ENCODE peak calls at places on chromosomes 16 and 17, in eight cellular contexts. T is upper lobe of left lung, S is HFFc6, Z is A549, F is Calu3, C is choroid plexus epithelial cell, G is tibial nerve, Y is thoracic aorta. I is an unnamed sample.

GRCh38 chr16:53045554-53046250 is 7.0 kb downstream of the CHD9NB start:
- DNase-seq in T (no peak), S (no peak), Z (no peak), F (peak), C (no peak), G (no peak), Y (no peak), I (no peak)

GRCh38 chr17:63150994-63151464 is 185.0 kb downstream of the TANC2 start:
- DNase-seq in T (no peak), S (peak), Z (no peak), F (no peak), C (peak), G (no peak), Y (no peak), I (no peak)

GRCh38 chr16:87930456-87930855 is 5.9 kb downstream of the CA5A start:
- DNase-seq in T (no peak), S (no peak), Z (no peak), F (peak), C (peak), G (no peak), Y (no peak), I (no peak)

GRCh38 chr17:9765302-9765701 is 26.1 kb downstream of the DHRS7C start:
- DNase-seq in T (no peak), S (no peak), Z (no peak), F (no peak), C (no peak), G (no peak), Y (no peak), I (no peak)

GRCh38 chr16:85399583-85400284 is 213.4 kb upstream of the GSE1 start:
- DNase-seq in T (peak), S (no peak), Z (no peak), F (no peak), C (no peak), G (no peak), Y (no peak), I (no peak)

GRCh38 chr16:50038756-50039529 is 13.9 kb downstream of the CNEP1R1 start:
- DNase-seq in T (no peak), S (no peak), Z (no peak), F (no peak), C (no peak), G (no peak), Y (no peak), I (no peak)

GRCh38 chr16:30844671-30845449 is 49.0 kb downstream of the BCL7C start:
- DNase-seq in T (no peak), S (peak), Z (peak), F (peak), C (peak), G (peak), Y (peak), I (peak)

GRCh38 chr17:58312021-58312630 is 16.5 kb downstream of the TSPOAP1 start:
- DNase-seq in T (peak), S (no peak), Z (no peak), F (no peak), C (no peak), G (no peak), Y (no peak), I (peak)

GRCh38 chr17:33049781-33050414 is 58.3 kb downstream of the SPACA3 start:
- DNase-seq in T (no peak), S (peak), Z (peak), F (peak), C (peak), G (no peak), Y (no peak), I (peak)

GRCh38 chr17:49869038-49869374 is 21.1 kb upstream of the TAC4 start:
- DNase-seq in T (no peak), S (no peak), Z (no peak), F (no peak), C (no peak), G (no peak), Y (no peak), I (no peak)

GRCh38 chr16:9929313-9929712 is 252.9 kb downstream of the GRIN2A start:
- DNase-seq in T (no peak), S (no peak), Z (no peak), F (no peak), C (no peak), G (no peak), Y (no peak), I (no peak)

GRCh38 chr17:75144816-75145511 is 9.3 kb downstream of the JPT1 start:
- DNase-seq in T (no peak), S (no peak), Z (no peak), F (no peak), C (no peak), G (no peak), Y (no peak), I (no peak)

GRCh38 chr16:89505204-89506112 is 2.7 kb upstream of the SPG7 start:
- DNase-seq in T (no peak), S (peak), Z (peak), F (peak), C (peak), G (peak), Y (peak), I (peak)

GRCh38 chr17:73401911-73402310 is 90.1 kb upstream of the CDC42EP4 start:
- DNase-seq in T (no peak), S (no peak), Z (no peak), F (no peak), C (peak), G (no peak), Y (no peak), I (no peak)

GRCh38 chr16:81645303-81645702 is 133.8 kb upstream of the PLCG2 start:
- DNase-seq in T (peak), S (peak), Z (no peak), F (no peak), C (peak), G (no peak), Y (no peak), I (no peak)

GRCh38 chr17:6386041-6386630 is 48.8 kb downstream of the AIPL1 start:
- DNase-seq in T (no peak), S (no peak), Z (no peak), F (no peak), C (no peak), G (no peak), Y (no peak), I (no peak)

GRCh38 chr17:47315451-47316266 is 8.1 kb upstream of the EFCAB13 start:
- DNase-seq in T (no peak), S (peak), Z (peak), F (peak), C (peak), G (no peak), Y (no peak), I (no peak)

GRCh38 chr17:82838386-82839063 is 1.3 kb downstream of the ZNF750 start:
- DNase-seq in T (no peak), S (peak), Z (no peak), F (peak), C (peak), G (no peak), Y (no peak), I (no peak)

GRCh38 chr17:68390888-68391545 is 66.3 kb downstream of the WIPI1 start:
- DNase-seq in T (no peak), S (no peak), Z (no peak), F (no peak), C (no peak), G (no peak), Y (no peak), I (no peak)

GRCh38 chr17:82303944-82304808 is 13.2 kb downstream of the CD7 start:
- DNase-seq in T (peak), S (no peak), Z (no peak), F (no peak), C (no peak), G (no peak), Y (no peak), I (no peak)

DNA sequence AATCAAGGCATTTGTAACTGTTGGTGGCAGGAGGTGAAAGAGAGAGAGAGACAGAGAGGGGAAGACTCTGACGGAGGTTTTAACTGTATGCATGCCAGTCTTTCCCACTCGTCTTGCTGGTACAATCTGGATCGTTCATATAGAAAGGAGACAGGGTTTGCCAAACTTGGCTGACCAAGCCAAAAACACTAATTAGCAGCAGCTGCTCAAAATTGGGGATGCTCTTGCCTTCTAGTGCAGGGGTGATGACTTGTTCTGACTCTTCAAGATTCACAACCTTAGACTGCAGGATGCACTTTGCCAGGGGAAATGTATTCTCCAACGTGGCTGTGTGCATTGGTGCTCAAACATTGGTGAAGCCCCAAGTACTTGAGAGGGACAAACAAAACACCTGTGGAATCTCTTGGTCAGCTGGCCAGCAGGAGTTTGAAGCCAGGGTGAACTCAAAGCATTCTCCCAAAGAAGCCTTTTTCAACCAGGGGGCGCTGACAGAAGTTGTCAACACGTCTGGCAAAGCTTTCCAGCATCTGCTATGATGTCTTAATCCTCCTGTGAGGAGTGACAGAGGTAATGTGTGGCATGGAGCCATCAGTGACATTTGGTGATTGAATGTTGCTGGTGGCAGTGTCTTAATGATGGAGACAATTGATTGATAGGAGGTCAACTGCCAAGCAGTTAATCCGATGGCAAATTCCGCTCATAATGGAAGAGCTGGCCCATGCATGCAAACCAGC is 257.8 kb upstream of the HSBP1 start:
- DNase-seq in T (no peak), S (no peak), Z (no peak), F (no peak), C (no peak), G (no peak), Y (no peak), I (no peak)
- TF ChIP-seq CTCF in T (no peak), S (no peak), Z (no peak), F (no peak), C (no peak), G (no peak), Y (no peak), I (no peak)

GRCh38 chr17:36535669-36536081 is 888 bp downstream of the PIGW start:
- DNase-seq in T (no peak), S (no peak), Z (no peak), F (no peak), C (no peak), G (no peak), Y (no peak), I (no peak)

GRCh38 chr17:36534117-36534880 is at the start of gene MYO19:
- DNase-seq in T (peak), S (peak), Z (peak), F (peak), C (peak), G (peak), Y (no peak), I (peak)

GRCh38 chr17:36532435-36532975 is 2.2 kb downstream of the MYO19 start:
- DNase-seq in T (no peak), S (no peak), Z (no peak), F (no peak), C (no peak), G (no peak), Y (no peak), I (no peak)

GRCh38 chr17:36529121-36529520 is 5.5 kb downstream of the MYO19 start:
- DNase-seq in T (no peak), S (peak), Z (no peak), F (no peak), C (peak), G (no peak), Y (no peak), I (no peak)

GRCh38 chr17:36534881-36535668 is at the start of gene PIGW:
- DNase-seq in T (peak), S (peak), Z (peak), F (peak), C (peak), G (peak), Y (peak), I (peak)
- TF ChIP-seq CTCF in T (no peak), S (peak), Z (no peak), F (peak), C (peak), G (peak), Y (no peak), I (no peak)

GRCh38 chr16:3383045-3383448 is 17.8 kb downstream of the ZSCAN32 start:
- DNase-seq in T (no peak), S (no peak), Z (no peak), F (no peak), C (no peak), G (no peak), Y (no peak), I (no peak)
- TF ChIP-seq CTCF in T (no peak), S (no peak), Z (no peak), F (no peak), C (no peak), G (no peak), Y (no peak), I (no peak)

GRCh38 chr16:2015947-2016208 is 3.7 kb upstream of the NPW start:
- DNase-seq in T (no peak), S (no peak), Z (no peak), F (no peak), C (no peak), G (no peak), Y (no peak), I (no peak)

GRCh38 chr16:2015117-2015946 is 4.3 kb upstream of the NPW start:
- DNase-seq in T (peak), S (no peak), Z (no peak), F (peak), C (no peak), G (no peak), Y (no peak), I (no peak)

GRCh38 chr16:2019500-2019899 is at the start of gene NPW:
- DNase-seq in T (no peak), S (no peak), Z (no peak), F (peak), C (no peak), G (no peak), Y (no peak), I (no peak)

GRCh38 chr16:2013527-2013926 is 3.9 kb upstream of the ZNF598 start:
- DNase-seq in T (peak), S (no peak), Z (no peak), F (no peak), C (no peak), G (no peak), Y (no peak), I (no peak)

DNA sequence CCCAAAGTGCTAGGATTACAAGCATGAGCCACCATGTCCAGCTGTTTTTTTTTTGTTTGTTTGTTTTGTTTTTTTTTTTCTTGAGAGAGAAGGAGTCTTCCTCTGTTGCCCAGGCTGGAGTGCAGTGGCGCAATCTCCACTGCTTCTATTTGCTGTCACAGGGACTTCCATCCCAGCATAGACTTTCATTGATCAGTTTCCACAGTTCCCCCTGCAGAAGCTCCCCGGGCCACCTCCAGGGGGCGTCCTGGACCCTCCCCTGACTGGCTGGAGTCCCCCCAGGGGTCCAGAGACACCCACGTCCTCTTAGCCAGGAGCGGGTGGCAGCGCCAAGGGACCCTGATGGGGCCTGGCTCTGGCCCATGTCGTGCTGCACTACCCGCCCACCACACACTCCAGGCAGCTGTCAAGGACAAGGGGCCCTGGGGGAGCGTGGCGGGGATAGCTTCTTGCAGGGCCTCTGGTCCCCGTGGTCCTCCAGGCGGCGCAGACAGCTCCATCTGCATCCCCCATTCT is 3.1 kb upstream of the NPW start:
- DNase-seq in T (peak), S (no peak), Z (no peak), F (peak), C (no peak), G (no peak), Y (no peak), I (no peak)
- TF ChIP-seq CTCF in T (no peak), S (peak), Z (peak), F (peak), C (peak), G (no peak), Y (no peak), I (no peak)

GRCh38 chr16:83952587-83952939 is 477 bp upstream of the OSGIN1 start:
- DNase-seq in T (no peak), S (no peak), Z (peak), F (no peak), C (no peak), G (no peak), Y (no peak), I (no peak)
- TF ChIP-seq CTCF in T (no peak), S (no peak), Z (no peak), F (no peak), C (no peak), G (no peak), Y (no peak), I (no peak)

GRCh38 chr16:17257426-17257825 is 213.3 kb downstream of the XYLT1 start:
- DNase-seq in T (no peak), S (no peak), Z (no peak), F (no peak), C (no peak), G (no peak), Y (no peak), I (no peak)

GRCh38 chr16:17259751-17260270 is 210.9 kb downstream of the XYLT1 start:
- DNase-seq in T (no peak), S (no peak), Z (no peak), F (no peak), C (no peak), G (no peak), Y (no peak), I (no peak)

GRCh38 chr16:17258077-17258599 is 212.6 kb downstream of the XYLT1 start:
- DNase-seq in T (no peak), S (no peak), Z (no peak), F (no peak), C (no peak), G (no peak), Y (no peak), I (no peak)

GRCh38 chr16:17260271-17260849 is 210.4 kb downstream of the XYLT1 start:
- DNase-seq in T (no peak), S (no peak), Z (no peak), F (no peak), C (no peak), G (no peak), Y (no peak), I (no peak)

GRCh38 chr16:17258848-17259713 is 211.7 kb downstream of the XYLT1 start:
- DNase-seq in T (peak), S (no peak), Z (peak), F (no peak), C (no peak), G (no peak), Y (no peak), I (no peak)
- TF ChIP-seq CTCF in T (no peak), S (no peak), Z (no peak), F (no peak), C (no peak), G (no peak), Y (no peak), I (no peak)

I was measured in omental fat pad.